ENCODE peak calls at places on chromosomes 16 and 17, in four cellular contexts. Y is WTC11, M is HepG2, E is K562. Q is an unnamed sample.

GRCh38 chr16:7361416-7362129 is 28.9 kb downstream of the RBFOX1 start:
- DNase-seq in Y (no peak), M (no peak), E (no peak), Q (no peak)

GRCh38 chr16:30924086-30924714 is 828 bp downstream of the FBXL19 start:
- DNase-seq in Y (peak; percentile 48), M (no peak), E (peak; percentile 30), Q (no peak)

GRCh38 chr16:77918792-77919707 is 103.3 kb upstream of the CLEC3A start:
- DNase-seq in Y (no peak), M (peak; percentile 24), E (no peak), Q (no peak)

GRCh38 chr17:81044764-81045589 is 10.0 kb downstream of the BAIAP2 start:
- DNase-seq in Y (no peak), M (peak; percentile 62), E (no peak), Q (no peak)

GRCh38 chr16:75486666-75487313 is 8.5 kb downstream of the CHST6 start:
- DNase-seq in Y (no peak), M (no peak), E (no peak), Q (no peak)

GRCh38 chr16:84785843-84786538 is 33.8 kb upstream of the CRISPLD2 start:
- DNase-seq in Y (no peak), M (peak; percentile 34), E (no peak), Q (no peak)

GRCh38 chr16:53131050-53131362 is 76.2 kb downstream of the CHD9 start:
- DNase-seq in Y (peak; percentile 63), M (no peak), E (no peak), Q (no peak)

GRCh38 chr16:22318690-22319358 is 21.6 kb downstream of the POLR3E start:
- DNase-seq in Y (peak; percentile 81), M (peak; percentile 45), E (peak; percentile 52), Q (peak; percentile 62)

GRCh38 chr17:83174859-83175550 is 95.6 kb downstream of the METRNL start:
- DNase-seq in Y (no peak), M (no peak), E (no peak), Q (no peak)

GRCh38 chr17:72373910-72374741 is 253.3 kb downstream of the SOX9 start:
- DNase-seq in Y (no peak), M (no peak), E (no peak), Q (no peak)

GRCh38 chr17:3754458-3755334 is 31.0 kb downstream of the HASPIN start:
- DNase-seq in Y (peak; percentile 100), M (no peak), E (peak; percentile 92), Q (peak; percentile 90)

GRCh38 chr17:61479493-61480413 is 27.5 kb downstream of the TBX4 start:
- DNase-seq in Y (no peak), M (no peak), E (no peak), Q (no peak)

GRCh38 chr16:83626676-83627075 is 181.1 kb upstream of the HSBP1 start:
- DNase-seq in Y (no peak), M (no peak), E (no peak), Q (no peak)

GRCh38 chr16:88014201-88014781 is 63.1 kb downstream of the BANP start:
- DNase-seq in Y (no peak), M (peak; percentile 20), E (no peak), Q (no peak)

GRCh38 chr16:88013091-88013609 is 61.9 kb downstream of the BANP start:
- DNase-seq in Y (no peak), M (no peak), E (no peak), Q (no peak)

GRCh38 chr16:88012360-88012759 is 61.1 kb downstream of the BANP start:
- DNase-seq in Y (no peak), M (no peak), E (no peak), Q (no peak)

GRCh38 chr16:88014954-88015805 is 63.9 kb downstream of the BANP start:
- DNase-seq in Y (no peak), M (no peak), E (no peak), Q (no peak)

GRCh38 chr16:88013766-88014165 is 62.5 kb downstream of the BANP start:
- DNase-seq in Y (no peak), M (no peak), E (no peak), Q (no peak)
- TF ChIP-seq SP1 in Y (no peak), M (no peak), E (no peak), Q (no peak)

DNA sequence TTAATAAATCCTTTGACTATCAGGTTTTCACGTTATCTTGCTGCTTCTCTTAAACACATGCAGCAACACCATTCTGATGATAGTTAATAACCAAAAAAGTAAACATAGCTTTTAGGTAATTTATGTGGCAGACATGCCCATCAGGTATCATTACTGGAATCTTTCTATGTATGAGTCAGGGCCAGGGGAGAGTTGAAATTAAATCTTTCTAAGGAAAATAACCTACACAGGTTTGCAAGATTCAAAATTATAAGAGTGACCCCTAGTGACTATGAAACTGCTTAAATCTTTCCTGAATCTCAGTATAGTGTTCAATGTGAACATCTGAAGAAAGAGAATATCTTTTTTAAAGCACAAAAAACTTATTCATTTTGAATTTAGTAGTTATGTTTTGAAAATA is 666.6 kb downstream of the CDH11 start:
- DNase-seq in Y (no peak), M (no peak), E (no peak), Q (no peak)
- TF ChIP-seq ELF4 in Y (no peak), M (no peak), E (no peak), Q (no peak)

GRCh38 chr17:57732062-57732461 is 13.0 kb downstream of the CCDC182 start:
- DNase-seq in Y (no peak), M (peak; percentile 33), E (no peak), Q (no peak)
- TF ChIP-seq SP1 in Y (no peak), M (no peak), E (no peak), Q (no peak)

GRCh38 chr17:1010586-1010985 is 13.7 kb downstream of the TIMM22 start:
- DNase-seq in Y (no peak), M (no peak), E (peak; percentile 40), Q (no peak)
- TF ChIP-seq ELF4 in Y (no peak), M (no peak), E (no peak), Q (no peak)

GRCh38 chr16:87784812-87785211 is 19.0 kb upstream of the KLHDC4 start:
- DNase-seq in Y (no peak), M (peak; percentile 63), E (no peak), Q (no peak)
- TF ChIP-seq SP1 in Y (no peak), M (no peak), E (no peak), Q (no peak)

GRCh38 chr17:74768069-74768762 is 7.9 kb downstream of the NAT9 start:
- DNase-seq in Y (no peak), M (no peak), E (no peak), Q (no peak)

GRCh38 chr17:74769856-74770497 is 6.2 kb downstream of the NAT9 start:
- DNase-seq in Y (no peak), M (no peak), E (no peak), Q (no peak)

GRCh38 chr17:74769266-74769855 is 6.8 kb downstream of the NAT9 start:
- DNase-seq in Y (no peak), M (no peak), E (no peak), Q (no peak)

GRCh38 chr17:74767111-74767516 is 9.0 kb downstream of the NAT9 start:
- DNase-seq in Y (no peak), M (no peak), E (no peak), Q (no peak)

DNA sequence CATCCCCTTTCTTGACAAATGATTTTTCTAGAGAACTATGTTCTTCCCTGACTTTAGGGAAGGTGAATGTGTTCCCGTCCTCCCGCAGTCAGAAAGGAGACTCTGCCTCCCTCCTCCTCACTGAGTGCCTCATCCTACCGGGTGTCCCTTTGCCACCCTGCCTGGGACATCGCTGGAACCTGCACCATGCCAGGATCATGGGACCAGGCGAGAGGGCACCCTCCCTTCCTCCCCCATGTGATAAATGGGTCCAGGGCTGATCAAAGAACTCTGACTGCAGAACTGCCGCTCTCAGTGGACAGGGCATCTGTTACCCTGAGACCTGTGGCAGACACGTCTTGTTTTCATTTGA is 7.4 kb downstream of the NAT9 start:
- DNase-seq in Y (no peak), M (no peak), E (no peak), Q (no peak)
- TF ChIP-seq ELF4 in Y (no peak), M (no peak), E (no peak), Q (no peak)

GRCh38 chr17:41452276-41452675 is 11.5 kb upstream of the KRT38 start:
- DNase-seq in Y (no peak), M (no peak), E (no peak), Q (no peak)

GRCh38 chr17:41451154-41451728 is 10.5 kb upstream of the KRT38 start:
- DNase-seq in Y (no peak), M (no peak), E (no peak), Q (no peak)

GRCh38 chr17:41446806-41447205 is 6.0 kb upstream of the KRT38 start:
- DNase-seq in Y (no peak), M (no peak), E (no peak), Q (no peak)

GRCh38 chr17:41449008-41449407 is 8.2 kb upstream of the KRT38 start:
- DNase-seq in Y (no peak), M (no peak), E (no peak), Q (no peak)

GRCh38 chr17:41448506-41448905 is 7.7 kb upstream of the KRT38 start:
- DNase-seq in Y (no peak), M (no peak), E (no peak), Q (no peak)
- TF ChIP-seq SP1 in Y (no peak), M (no peak), E (no peak), Q (no peak)

GRCh38 chr16:54366943-54367342 is 80.4 kb upstream of the IRX3 start:
- DNase-seq in Y (no peak), M (no peak), E (no peak), Q (no peak)

GRCh38 chr16:54375056-54375455 is 88.5 kb upstream of the IRX3 start:
- DNase-seq in Y (no peak), M (no peak), E (no peak), Q (no peak)

GRCh38 chr16:54366005-54366634 is 79.5 kb upstream of the IRX3 start:
- DNase-seq in Y (no peak), M (no peak), E (no peak), Q (no peak)

GRCh38 chr16:54374136-54374535 is 87.5 kb upstream of the IRX3 start:
- DNase-seq in Y (no peak), M (no peak), E (no peak), Q (no peak)

GRCh38 chr16:54370653-54371052 is 84.1 kb upstream of the IRX3 start:
- DNase-seq in Y (no peak), M (no peak), E (peak; percentile 34), Q (no peak)
- TF ChIP-seq ELF4 in Y (no peak), M (no peak), E (no peak), Q (no peak)

GRCh38 chr16:19517424-19518089 is 4.3 kb downstream of the GDE1 start:
- DNase-seq in Y (no peak), M (no peak), E (peak; percentile 21), Q (no peak)
- TF ChIP-seq SP1 in Y (no peak), M (no peak), E (no peak), Q (no peak)

Q was measured in HEK293T.